ENCODE peak calls at places on chromosomes 16 and 17, in five cellular contexts. One of them, this sample, is unnamed.

GRCh38 chr16:16988963-16989362 is 481.8 kb downstream of the XYLT1 start:
- DNase-seq in EL: no peak
- DNase-seq in adrenal gland: no peak
- DNase-seq in tibial nerve: no peak
- DNase-seq in GM20000: peak; percentile 34
- DNase-seq in this sample: no peak

GRCh38 chr17:71342726-71343125 is 778.1 kb upstream of the SOX9 start:
- DNase-seq in adrenal gland: no peak
- DNase-seq in tibial nerve: no peak
- DNase-seq in EL: peak; percentile 14
- DNase-seq in GM20000: no peak
- DNase-seq in this sample: no peak

GRCh38 chr17:6070895-6071511 is 824 bp downstream of the WSCD1 start:
- DNase-seq in EL: no peak
- DNase-seq in GM20000: peak; percentile 53
- DNase-seq in tibial nerve: no peak
- DNase-seq in adrenal gland: peak; percentile 48
- DNase-seq in this sample: no peak

GRCh38 chr17:68381076-68381900 is 76.0 kb downstream of the WIPI1 start:
- DNase-seq in GM20000: no peak
- DNase-seq in tibial nerve: no peak
- DNase-seq in adrenal gland: peak; percentile 47
- DNase-seq in EL: peak; percentile 98
- DNase-seq in this sample: no peak

GRCh38 chr16:68564367-68564985 is 25.4 kb downstream of the ZFP90 start:
- DNase-seq in GM20000: no peak
- DNase-seq in EL: no peak
- DNase-seq in tibial nerve: no peak
- DNase-seq in adrenal gland: no peak
- DNase-seq in this sample: no peak

GRCh38 chr17:33389506-33390141 is 96.5 kb upstream of the ASIC2 start:
- DNase-seq in GM20000: no peak
- DNase-seq in tibial nerve: no peak
- DNase-seq in EL: no peak
- DNase-seq in adrenal gland: no peak
- DNase-seq in this sample: no peak

GRCh38 chr16:906296-906695 is 64.5 kb downstream of the LMF1 start:
- DNase-seq in tibial nerve: no peak
- DNase-seq in EL: no peak
- DNase-seq in adrenal gland: no peak
- DNase-seq in GM20000: no peak
- DNase-seq in this sample: no peak

GRCh38 chr16:66928702-66929388 is 3.5 kb upstream of the RRAD start:
- DNase-seq in adrenal gland: no peak
- DNase-seq in tibial nerve: no peak
- DNase-seq in EL: peak; percentile 60
- DNase-seq in GM20000: peak; percentile 56
- DNase-seq in this sample: no peak

GRCh38 chr17:48603959-48604769 is 622 bp downstream of the HOXB6 start:
- DNase-seq in tibial nerve: no peak
- DNase-seq in EL: no peak
- DNase-seq in adrenal gland: peak; percentile 68
- DNase-seq in GM20000: no peak
- DNase-seq in this sample: no peak

GRCh38 chr17:1030684-1031557 is 34.0 kb downstream of the TIMM22 start:
- DNase-seq in adrenal gland: peak; percentile 79
- DNase-seq in GM20000: no peak
- DNase-seq in EL: no peak
- DNase-seq in tibial nerve: peak; percentile 44
- DNase-seq in this sample: no peak

GRCh38 chr17:77119668-77120301 is 21.0 kb upstream of the SEC14L1 start:
- DNase-seq in adrenal gland: no peak
- DNase-seq in tibial nerve: no peak
- DNase-seq in EL: no peak
- DNase-seq in GM20000: no peak
- DNase-seq in this sample: no peak

GRCh38 chr17:83117594-83117993 is 38.2 kb downstream of the METRNL start:
- DNase-seq in GM20000: no peak
- DNase-seq in adrenal gland: no peak
- DNase-seq in tibial nerve: no peak
- DNase-seq in EL: no peak
- DNase-seq in this sample: no peak

GRCh38 chr17:2237521-2237921 is 66.1 kb downstream of the SMG6 start:
- DNase-seq in tibial nerve: no peak
- DNase-seq in adrenal gland: peak; percentile 29
- DNase-seq in GM20000: no peak
- DNase-seq in EL: peak; percentile 23
- DNase-seq in this sample: no peak

GRCh38 chr17:28500712-28501379 is 5.3 kb upstream of the FOXN1 start:
- DNase-seq in GM20000: peak; percentile 83
- DNase-seq in tibial nerve: no peak
- DNase-seq in EL: no peak
- DNase-seq in adrenal gland: no peak
- DNase-seq in this sample: no peak

GRCh38 chr17:82216301-82217119 is 3.9 kb upstream of the CCDC57 start:
- DNase-seq in EL: peak; percentile 95
- DNase-seq in adrenal gland: peak; percentile 80
- DNase-seq in GM20000: peak; percentile 77
- DNase-seq in tibial nerve: peak; percentile 57
- DNase-seq in this sample: no peak

GRCh38 chr16:24069036-24069590 is 187.0 kb upstream of the CACNG3 start:
- DNase-seq in GM20000: no peak
- DNase-seq in EL: no peak
- DNase-seq in adrenal gland: no peak
- DNase-seq in tibial nerve: no peak
- DNase-seq in this sample: peak; percentile 75

GRCh38 chr16:9542165-9542755 is 450.8 kb downstream of the HAPSTR1 start:
- DNase-seq in tibial nerve: no peak
- DNase-seq in adrenal gland: no peak
- DNase-seq in EL: no peak
- DNase-seq in GM20000: no peak
- DNase-seq in this sample: no peak

GRCh38 chr16:75193730-75194444 is 13.1 kb downstream of the CTRB2 start:
- DNase-seq in tibial nerve: no peak
- DNase-seq in GM20000: no peak
- DNase-seq in EL: no peak
- DNase-seq in adrenal gland: no peak
- DNase-seq in this sample: no peak

GRCh38 chr17:39659286-39660010 is 5.7 kb upstream of the TCAP start:
- DNase-seq in tibial nerve: no peak
- DNase-seq in EL: no peak
- DNase-seq in adrenal gland: no peak
- DNase-seq in GM20000: no peak
- DNase-seq in this sample: no peak

GRCh38 chr17:36653374-36653773 is 52.0 kb downstream of the MRM1 start:
- DNase-seq in adrenal gland: no peak
- DNase-seq in tibial nerve: no peak
- DNase-seq in GM20000: no peak
- DNase-seq in EL: no peak
- DNase-seq in this sample: no peak

GRCh38 chr17:53470626-53471025 is 352.1 kb upstream of the KIF2B start:
- DNase-seq in adrenal gland: no peak
- DNase-seq in GM20000: no peak
- DNase-seq in EL: peak; percentile 47
- DNase-seq in tibial nerve: no peak
- DNase-seq in this sample: no peak

GRCh38 chr16:25155553-25156460 is 44.3 kb downstream of the LCMT1 start:
- DNase-seq in adrenal gland: peak; percentile 62
- DNase-seq in GM20000: no peak
- DNase-seq in tibial nerve: no peak
- DNase-seq in EL: peak; percentile 13
- DNase-seq in this sample: no peak

GRCh38 chr16:77946834-77947233 is 75.5 kb upstream of the CLEC3A start:
- DNase-seq in GM20000: no peak
- DNase-seq in EL: no peak
- DNase-seq in tibial nerve: no peak
- DNase-seq in adrenal gland: no peak
- DNase-seq in this sample: no peak

GRCh38 chr17:33848433-33848832 is 406.7 kb upstream of the CCL2 start:
- DNase-seq in GM20000: no peak
- DNase-seq in tibial nerve: no peak
- DNase-seq in adrenal gland: no peak
- DNase-seq in EL: no peak
- DNase-seq in this sample: no peak

GRCh38 chr16:85418978-85419491 is 194.1 kb upstream of the GSE1 start:
- DNase-seq in GM20000: no peak
- DNase-seq in adrenal gland: no peak
- DNase-seq in EL: no peak
- DNase-seq in tibial nerve: no peak
- DNase-seq in this sample: no peak

GRCh38 chr16:66714659-66715307 is 18.2 kb upstream of the CMTM4 start:
- DNase-seq in GM20000: no peak
- DNase-seq in tibial nerve: no peak
- DNase-seq in EL: peak; percentile 33
- DNase-seq in adrenal gland: no peak
- DNase-seq in this sample: no peak

GRCh38 chr16:85239239-85239638 is 127.0 kb upstream of the CIBAR2 start:
- DNase-seq in EL: no peak
- DNase-seq in tibial nerve: no peak
- DNase-seq in adrenal gland: no peak
- DNase-seq in GM20000: no peak
- DNase-seq in this sample: no peak

GRCh38 chr17:65739026-65739425 is 177.6 kb upstream of the AXIN2 start:
- DNase-seq in GM20000: no peak
- DNase-seq in adrenal gland: no peak
- DNase-seq in EL: no peak
- DNase-seq in tibial nerve: no peak
- DNase-seq in this sample: no peak

GRCh38 chr16:29315916-29316517 is 90.5 kb downstream of the NPIPB11 start:
- DNase-seq in tibial nerve: no peak
- DNase-seq in EL: no peak
- DNase-seq in adrenal gland: no peak
- DNase-seq in GM20000: no peak
- DNase-seq in this sample: no peak

GRCh38 chr17:2259769-2260536 is 43.6 kb downstream of the SMG6 start:
- DNase-seq in EL: peak; percentile 68
- DNase-seq in GM20000: peak; percentile 72
- DNase-seq in tibial nerve: no peak
- DNase-seq in adrenal gland: no peak
- DNase-seq in this sample: no peak

GRCh38 chr17:77501101-77501566 is 360.4 kb downstream of the SEC14L1 start:
- DNase-seq in GM20000: no peak
- DNase-seq in EL: no peak
- DNase-seq in adrenal gland: no peak
- DNase-seq in tibial nerve: no peak
- DNase-seq in this sample: no peak

GRCh38 chr17:47698749-47699535 is 5.0 kb downstream of the TBKBP1 start:
- DNase-seq in GM20000: peak; percentile 93
- DNase-seq in EL: peak; percentile 53
- DNase-seq in adrenal gland: peak; percentile 46
- DNase-seq in tibial nerve: peak; percentile 59
- DNase-seq in this sample: no peak

GRCh38 chr17:46013127-46013501 is 14.1 kb downstream of the STH start:
- DNase-seq in GM20000: no peak
- DNase-seq in adrenal gland: no peak
- DNase-seq in tibial nerve: no peak
- DNase-seq in EL: no peak
- DNase-seq in this sample: no peak

This sample was measured in esophagus muscularis mucosa.